ENCODE peak calls at places on chromosomes 4 and X, in seven cellular contexts. One of them, this sample, is unnamed.

GRCh38 chrX:100979881-100980607 is 10.5 kb downstream of the ARL13A start:
- DNase-seq in activated CD8-positive, alpha-beta memory T cell treated with anti-CD3 and anti-CD28 coated beads for 4 hours: no peak
- DNase-seq in stimulated activated CD8-positive, alpha-beta memory T cell treated with anti-CD3 and anti-CD28 coated beads, Interleukin-4, amount 100 ng/mL, for 24 hours: no peak
- DNase-seq in ELF-1: peak
- DNase-seq in AG09309: no peak
- DNase-seq in OCI-LY7: no peak
- DNase-seq in activated CD4-positive, CD25-positive, alpha-beta regulatory T cell treated with anti-CD3 and anti-CD28 coated beads, Interleukin-2, amount 50 U/mL, for 72 hours: no peak
- DNase-seq in this sample: no peak

GRCh38 chrX:140229187-140229586 is 263.9 kb upstream of the CXorf66 start:
- DNase-seq in activated CD8-positive, alpha-beta memory T cell treated with anti-CD3 and anti-CD28 coated beads for 4 hours: no peak
- DNase-seq in stimulated activated CD8-positive, alpha-beta memory T cell treated with anti-CD3 and anti-CD28 coated beads, Interleukin-4, amount 100 ng/mL, for 24 hours: no peak
- DNase-seq in ELF-1: peak
- DNase-seq in AG09309: no peak
- DNase-seq in OCI-LY7: no peak
- DNase-seq in activated CD4-positive, CD25-positive, alpha-beta regulatory T cell treated with anti-CD3 and anti-CD28 coated beads, Interleukin-2, amount 50 U/mL, for 72 hours: no peak
- DNase-seq in this sample: no peak

GRCh38 chr4:73222466-73223257 is 35.9 kb downstream of the ANKRD17 start:
- DNase-seq in activated CD8-positive, alpha-beta memory T cell treated with anti-CD3 and anti-CD28 coated beads for 4 hours: peak
- DNase-seq in stimulated activated CD8-positive, alpha-beta memory T cell treated with anti-CD3 and anti-CD28 coated beads, Interleukin-4, amount 100 ng/mL, for 24 hours: no peak
- DNase-seq in ELF-1: peak
- DNase-seq in AG09309: peak
- DNase-seq in OCI-LY7: peak
- DNase-seq in activated CD4-positive, CD25-positive, alpha-beta regulatory T cell treated with anti-CD3 and anti-CD28 coated beads, Interleukin-2, amount 50 U/mL, for 72 hours: no peak
- DNase-seq in this sample: no peak

GRCh38 chrX:370244-370962 is 16.3 kb downstream of the PPP2R3B start:
- DNase-seq in activated CD8-positive, alpha-beta memory T cell treated with anti-CD3 and anti-CD28 coated beads for 4 hours: no peak
- DNase-seq in stimulated activated CD8-positive, alpha-beta memory T cell treated with anti-CD3 and anti-CD28 coated beads, Interleukin-4, amount 100 ng/mL, for 24 hours: no peak
- DNase-seq in ELF-1: peak
- DNase-seq in AG09309: no peak
- DNase-seq in OCI-LY7: peak
- DNase-seq in activated CD4-positive, CD25-positive, alpha-beta regulatory T cell treated with anti-CD3 and anti-CD28 coated beads, Interleukin-2, amount 50 U/mL, for 72 hours: no peak
- DNase-seq in this sample: no peak

GRCh38 chrX:102745513-102746133 is 25.1 kb downstream of the GPRASP3 start:
- DNase-seq in activated CD8-positive, alpha-beta memory T cell treated with anti-CD3 and anti-CD28 coated beads for 4 hours: no peak
- DNase-seq in stimulated activated CD8-positive, alpha-beta memory T cell treated with anti-CD3 and anti-CD28 coated beads, Interleukin-4, amount 100 ng/mL, for 24 hours: no peak
- DNase-seq in ELF-1: peak
- DNase-seq in AG09309: no peak
- DNase-seq in OCI-LY7: no peak
- DNase-seq in activated CD4-positive, CD25-positive, alpha-beta regulatory T cell treated with anti-CD3 and anti-CD28 coated beads, Interleukin-2, amount 50 U/mL, for 72 hours: no peak
- DNase-seq in this sample: no peak

GRCh38 chr4:108465886-108466491 is 154.4 kb upstream of the RPL34 start:
- DNase-seq in activated CD8-positive, alpha-beta memory T cell treated with anti-CD3 and anti-CD28 coated beads for 4 hours: no peak
- DNase-seq in stimulated activated CD8-positive, alpha-beta memory T cell treated with anti-CD3 and anti-CD28 coated beads, Interleukin-4, amount 100 ng/mL, for 24 hours: no peak
- DNase-seq in ELF-1: no peak
- DNase-seq in AG09309: no peak
- DNase-seq in OCI-LY7: no peak
- DNase-seq in activated CD4-positive, CD25-positive, alpha-beta regulatory T cell treated with anti-CD3 and anti-CD28 coated beads, Interleukin-2, amount 50 U/mL, for 72 hours: no peak
- DNase-seq in this sample: no peak

GRCh38 chr4:30945586-30945985 is 225.4 kb downstream of the PCDH7 start:
- DNase-seq in activated CD8-positive, alpha-beta memory T cell treated with anti-CD3 and anti-CD28 coated beads for 4 hours: no peak
- DNase-seq in stimulated activated CD8-positive, alpha-beta memory T cell treated with anti-CD3 and anti-CD28 coated beads, Interleukin-4, amount 100 ng/mL, for 24 hours: no peak
- DNase-seq in ELF-1: no peak
- DNase-seq in AG09309: no peak
- DNase-seq in OCI-LY7: no peak
- DNase-seq in activated CD4-positive, CD25-positive, alpha-beta regulatory T cell treated with anti-CD3 and anti-CD28 coated beads, Interleukin-2, amount 50 U/mL, for 72 hours: no peak
- DNase-seq in this sample: no peak

GRCh38 chr4:89939994-89940393 is 45.3 kb downstream of the MMRN1 start:
- DNase-seq in activated CD8-positive, alpha-beta memory T cell treated with anti-CD3 and anti-CD28 coated beads for 4 hours: no peak
- DNase-seq in stimulated activated CD8-positive, alpha-beta memory T cell treated with anti-CD3 and anti-CD28 coated beads, Interleukin-4, amount 100 ng/mL, for 24 hours: no peak
- DNase-seq in ELF-1: no peak
- DNase-seq in AG09309: no peak
- DNase-seq in OCI-LY7: no peak
- DNase-seq in activated CD4-positive, CD25-positive, alpha-beta regulatory T cell treated with anti-CD3 and anti-CD28 coated beads, Interleukin-2, amount 50 U/mL, for 72 hours: no peak
- DNase-seq in this sample: no peak

GRCh38 chrX:69158166-69159040 is 6.8 kb downstream of the PJA1 start:
- DNase-seq in activated CD8-positive, alpha-beta memory T cell treated with anti-CD3 and anti-CD28 coated beads for 4 hours: no peak
- DNase-seq in stimulated activated CD8-positive, alpha-beta memory T cell treated with anti-CD3 and anti-CD28 coated beads, Interleukin-4, amount 100 ng/mL, for 24 hours: peak
- DNase-seq in ELF-1: peak
- DNase-seq in AG09309: no peak
- DNase-seq in OCI-LY7: peak
- DNase-seq in activated CD4-positive, CD25-positive, alpha-beta regulatory T cell treated with anti-CD3 and anti-CD28 coated beads, Interleukin-2, amount 50 U/mL, for 72 hours: no peak
- DNase-seq in this sample: no peak

GRCh38 chr4:156536661-156537060 is 434.9 kb downstream of the PDGFC start:
- DNase-seq in activated CD8-positive, alpha-beta memory T cell treated with anti-CD3 and anti-CD28 coated beads for 4 hours: no peak
- DNase-seq in stimulated activated CD8-positive, alpha-beta memory T cell treated with anti-CD3 and anti-CD28 coated beads, Interleukin-4, amount 100 ng/mL, for 24 hours: no peak
- DNase-seq in ELF-1: peak
- DNase-seq in AG09309: no peak
- DNase-seq in OCI-LY7: no peak
- DNase-seq in activated CD4-positive, CD25-positive, alpha-beta regulatory T cell treated with anti-CD3 and anti-CD28 coated beads, Interleukin-2, amount 50 U/mL, for 72 hours: no peak
- DNase-seq in this sample: no peak

GRCh38 chrX:121579016-121579760 is 531.8 kb downstream of the GLUD2 start:
- DNase-seq in activated CD8-positive, alpha-beta memory T cell treated with anti-CD3 and anti-CD28 coated beads for 4 hours: no peak
- DNase-seq in stimulated activated CD8-positive, alpha-beta memory T cell treated with anti-CD3 and anti-CD28 coated beads, Interleukin-4, amount 100 ng/mL, for 24 hours: no peak
- DNase-seq in ELF-1: no peak
- DNase-seq in AG09309: no peak
- DNase-seq in OCI-LY7: peak
- DNase-seq in activated CD4-positive, CD25-positive, alpha-beta regulatory T cell treated with anti-CD3 and anti-CD28 coated beads, Interleukin-2, amount 50 U/mL, for 72 hours: no peak
- DNase-seq in this sample: no peak

GRCh38 chr4:6109842-6110560 is 90.3 kb downstream of the JAKMIP1 start:
- DNase-seq in activated CD8-positive, alpha-beta memory T cell treated with anti-CD3 and anti-CD28 coated beads for 4 hours: no peak
- DNase-seq in stimulated activated CD8-positive, alpha-beta memory T cell treated with anti-CD3 and anti-CD28 coated beads, Interleukin-4, amount 100 ng/mL, for 24 hours: no peak
- DNase-seq in ELF-1: peak
- DNase-seq in AG09309: no peak
- DNase-seq in OCI-LY7: peak
- DNase-seq in activated CD4-positive, CD25-positive, alpha-beta regulatory T cell treated with anti-CD3 and anti-CD28 coated beads, Interleukin-2, amount 50 U/mL, for 72 hours: no peak
- DNase-seq in this sample: no peak

This sample was measured in activated B cell treated with CpG ODN at 0.5 μM for 24 hours.